ENCODE peak calls at places on chromosomes 16 and 17, in eight cellular contexts. One of them, this sample, is unnamed.

GRCh38 chr16:22926105-22926751 is 112.3 kb downstream of the HS3ST2 start:
- DNase-seq in neural progenitor cell: no peak
- DNase-seq in GM23338: no peak
- DNase-seq in mesothelial cell of epicardium: no peak
- DNase-seq in cardiac fibroblast: no peak
- DNase-seq in endothelial cell: no peak
- DNase-seq in fibroblast of pulmonary artery: no peak
- DNase-seq in adrenal gland: no peak
- DNase-seq in this sample: no peak

GRCh38 chr16:87486282-87486681 is 6.5 kb downstream of the ZCCHC14 start:
- DNase-seq in neural progenitor cell: no peak
- DNase-seq in GM23338: no peak
- DNase-seq in mesothelial cell of epicardium: no peak
- DNase-seq in endothelial cell: no peak
- DNase-seq in cardiac fibroblast: no peak
- DNase-seq in fibroblast of pulmonary artery: no peak
- DNase-seq in adrenal gland: no peak
- DNase-seq in this sample: no peak

GRCh38 chr16:67667817-67668494 is 1.3 kb downstream of the C16orf86 start:
- DNase-seq in cardiac fibroblast: peak
- DNase-seq in endothelial cell: peak
- DNase-seq in neural progenitor cell: peak
- DNase-seq in mesothelial cell of epicardium: no peak
- DNase-seq in GM23338: peak
- DNase-seq in adrenal gland: peak
- DNase-seq in fibroblast of pulmonary artery: peak
- DNase-seq in this sample: peak

GRCh38 chr16:83899978-83900377 is 1.1 kb downstream of the MLYCD start:
- DNase-seq in neural progenitor cell: no peak
- DNase-seq in mesothelial cell of epicardium: no peak
- DNase-seq in cardiac fibroblast: no peak
- DNase-seq in endothelial cell: no peak
- DNase-seq in GM23338: no peak
- DNase-seq in adrenal gland: no peak
- DNase-seq in fibroblast of pulmonary artery: no peak
- DNase-seq in this sample: no peak

GRCh38 chr17:39573447-39574298 is 34.0 kb downstream of the NEUROD2 start:
- DNase-seq in cardiac fibroblast: peak
- DNase-seq in GM23338: peak
- DNase-seq in neural progenitor cell: peak
- DNase-seq in adrenal gland: peak
- DNase-seq in mesothelial cell of epicardium: no peak
- DNase-seq in fibroblast of pulmonary artery: peak
- DNase-seq in endothelial cell: peak
- DNase-seq in this sample: peak

GRCh38 chr17:34384822-34385605 is 22.0 kb upstream of the CCL1 start:
- DNase-seq in GM23338: no peak
- DNase-seq in mesothelial cell of epicardium: no peak
- DNase-seq in cardiac fibroblast: no peak
- DNase-seq in fibroblast of pulmonary artery: no peak
- DNase-seq in adrenal gland: no peak
- DNase-seq in neural progenitor cell: no peak
- DNase-seq in endothelial cell: no peak
- DNase-seq in this sample: no peak

GRCh38 chr16:86975445-86975844 is 341.7 kb downstream of the C16orf95 start:
- DNase-seq in endothelial cell: peak
- DNase-seq in adrenal gland: no peak
- DNase-seq in mesothelial cell of epicardium: no peak
- DNase-seq in cardiac fibroblast: peak
- DNase-seq in fibroblast of pulmonary artery: peak
- DNase-seq in GM23338: peak
- DNase-seq in neural progenitor cell: peak
- DNase-seq in this sample: peak

GRCh38 chr17:76546556-76547182 is 6.8 kb downstream of the PRCD start:
- DNase-seq in GM23338: peak
- DNase-seq in endothelial cell: no peak
- DNase-seq in mesothelial cell of epicardium: no peak
- DNase-seq in fibroblast of pulmonary artery: peak
- DNase-seq in adrenal gland: no peak
- DNase-seq in neural progenitor cell: no peak
- DNase-seq in cardiac fibroblast: peak
- DNase-seq in this sample: peak

GRCh38 chr16:53219795-53220194 is 165.0 kb downstream of the CHD9 start:
- DNase-seq in cardiac fibroblast: peak
- DNase-seq in fibroblast of pulmonary artery: peak
- DNase-seq in mesothelial cell of epicardium: no peak
- DNase-seq in adrenal gland: no peak
- DNase-seq in endothelial cell: no peak
- DNase-seq in GM23338: no peak
- DNase-seq in neural progenitor cell: no peak
- DNase-seq in this sample: peak

GRCh38 chr17:66982011-66982508 is 17.6 kb downstream of the CACNG4 start:
- DNase-seq in mesothelial cell of epicardium: no peak
- DNase-seq in neural progenitor cell: no peak
- DNase-seq in cardiac fibroblast: no peak
- DNase-seq in fibroblast of pulmonary artery: no peak
- DNase-seq in adrenal gland: no peak
- DNase-seq in endothelial cell: no peak
- DNase-seq in GM23338: no peak
- DNase-seq in this sample: no peak

GRCh38 chr17:4887581-4887980 is 11.8 kb upstream of the C17orf107 start:
- DNase-seq in fibroblast of pulmonary artery: no peak
- DNase-seq in cardiac fibroblast: no peak
- DNase-seq in neural progenitor cell: no peak
- DNase-seq in mesothelial cell of epicardium: no peak
- DNase-seq in adrenal gland: no peak
- DNase-seq in GM23338: no peak
- DNase-seq in endothelial cell: no peak
- DNase-seq in this sample: no peak

GRCh38 chr16:66717112-66717675 is 20.7 kb upstream of the CMTM4 start:
- DNase-seq in endothelial cell: peak
- DNase-seq in adrenal gland: peak
- DNase-seq in cardiac fibroblast: peak
- DNase-seq in fibroblast of pulmonary artery: peak
- DNase-seq in GM23338: peak
- DNase-seq in neural progenitor cell: peak
- DNase-seq in mesothelial cell of epicardium: no peak
- DNase-seq in this sample: peak

GRCh38 chr16:86893513-86893912 is 315.2 kb downstream of the FOXL1 start:
- DNase-seq in endothelial cell: no peak
- DNase-seq in GM23338: no peak
- DNase-seq in neural progenitor cell: no peak
- DNase-seq in cardiac fibroblast: no peak
- DNase-seq in fibroblast of pulmonary artery: no peak
- DNase-seq in mesothelial cell of epicardium: no peak
- DNase-seq in adrenal gland: no peak
- DNase-seq in this sample: no peak

GRCh38 chr17:66649818-66650489 is 185.0 kb upstream of the CACNG5 start:
- DNase-seq in fibroblast of pulmonary artery: no peak
- DNase-seq in neural progenitor cell: no peak
- DNase-seq in cardiac fibroblast: no peak
- DNase-seq in endothelial cell: no peak
- DNase-seq in adrenal gland: no peak
- DNase-seq in mesothelial cell of epicardium: no peak
- DNase-seq in GM23338: no peak
- DNase-seq in this sample: no peak

GRCh38 chr16:75566889-75567255 is 693 bp downstream of the GABARAPL2 start:
- DNase-seq in adrenal gland: peak
- DNase-seq in endothelial cell: peak
- DNase-seq in GM23338: peak
- DNase-seq in cardiac fibroblast: peak
- DNase-seq in mesothelial cell of epicardium: no peak
- DNase-seq in neural progenitor cell: peak
- DNase-seq in fibroblast of pulmonary artery: no peak
- DNase-seq in this sample: no peak

GRCh38 chr17:81968396-81968745 is 7.4 kb upstream of the NOTUM start:
- DNase-seq in cardiac fibroblast: no peak
- DNase-seq in mesothelial cell of epicardium: no peak
- DNase-seq in neural progenitor cell: no peak
- DNase-seq in GM23338: no peak
- DNase-seq in endothelial cell: no peak
- DNase-seq in fibroblast of pulmonary artery: no peak
- DNase-seq in adrenal gland: no peak
- DNase-seq in this sample: no peak

GRCh38 chr17:17215575-17215974 is 9.4 kb upstream of the PLD6 start:
- DNase-seq in fibroblast of pulmonary artery: no peak
- DNase-seq in neural progenitor cell: no peak
- DNase-seq in GM23338: no peak
- DNase-seq in cardiac fibroblast: no peak
- DNase-seq in endothelial cell: no peak
- DNase-seq in adrenal gland: no peak
- DNase-seq in mesothelial cell of epicardium: no peak
- DNase-seq in this sample: no peak

GRCh38 chr17:41835800-41836549 is at the start of gene NT5C3B:
- DNase-seq in mesothelial cell of epicardium: peak
- DNase-seq in neural progenitor cell: peak
- DNase-seq in endothelial cell: peak
- DNase-seq in fibroblast of pulmonary artery: peak
- DNase-seq in GM23338: peak
- DNase-seq in cardiac fibroblast: no peak
- DNase-seq in adrenal gland: peak
- DNase-seq in this sample: no peak

GRCh38 chr16:8788578-8789172 is 8.8 kb downstream of the TMEM186 start:
- DNase-seq in fibroblast of pulmonary artery: no peak
- DNase-seq in adrenal gland: no peak
- DNase-seq in mesothelial cell of epicardium: no peak
- DNase-seq in neural progenitor cell: no peak
- DNase-seq in endothelial cell: no peak
- DNase-seq in cardiac fibroblast: no peak
- DNase-seq in GM23338: no peak
- DNase-seq in this sample: no peak

DNA sequence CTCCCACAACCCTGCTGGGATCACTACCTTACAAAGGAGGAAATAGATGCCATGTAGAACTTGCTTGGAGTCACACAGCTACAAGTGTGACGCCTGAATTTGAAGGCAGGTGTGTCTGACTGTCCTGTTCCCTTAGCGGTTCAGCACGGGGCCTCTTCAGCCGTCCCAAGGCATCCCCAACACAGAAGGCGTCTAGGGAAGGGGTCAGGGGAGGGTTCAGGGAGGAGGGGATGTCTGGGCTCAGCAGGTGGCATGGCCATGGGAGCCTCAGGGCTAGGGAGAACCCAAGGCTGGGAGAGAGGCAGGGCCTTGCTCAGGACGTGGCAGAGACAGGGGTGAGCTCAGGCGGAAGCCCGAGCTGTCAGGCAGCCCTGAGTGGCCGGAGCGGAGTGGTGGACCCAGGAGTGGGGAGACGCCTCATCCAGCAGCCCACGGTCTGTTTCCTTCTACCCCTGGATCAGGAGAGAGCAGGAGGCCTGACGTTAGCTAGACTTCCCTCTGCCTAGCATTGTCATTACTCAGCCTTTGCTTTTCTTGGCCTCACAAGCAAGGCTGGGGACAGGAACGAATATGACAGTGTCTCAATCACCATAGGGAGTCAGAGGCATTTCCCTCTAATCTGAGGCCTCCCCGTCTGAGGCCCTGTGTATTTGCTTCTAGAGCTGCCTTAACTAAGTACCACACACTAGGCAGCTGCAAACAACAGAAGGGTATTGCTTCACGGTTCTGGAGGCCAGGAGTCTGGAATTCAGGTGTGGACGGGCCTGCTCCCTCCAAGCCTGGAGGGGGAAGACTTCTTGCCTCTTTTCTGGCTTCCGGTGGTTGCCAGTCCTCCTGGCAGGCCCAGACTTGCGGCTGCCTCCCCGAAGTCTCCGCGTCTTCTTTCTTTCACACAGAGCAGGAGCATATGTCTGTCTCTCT is 31.4 kb upstream of the ANKRD40CL start:
- DNase-seq in neural progenitor cell: no peak
- DNase-seq in fibroblast of pulmonary artery: no peak
- DNase-seq in cardiac fibroblast: peak
- DNase-seq in GM23338: no peak
- DNase-seq in adrenal gland: no peak
- DNase-seq in endothelial cell: no peak
- DNase-seq in mesothelial cell of epicardium: no peak
- DNase-seq in this sample: no peak
- TF ChIP-seq CTCF in neural progenitor cell: no peak
- TF ChIP-seq CTCF in fibroblast of pulmonary artery: no peak
- TF ChIP-seq CTCF in cardiac fibroblast: no peak
- TF ChIP-seq CTCF in GM23338: no peak
- TF ChIP-seq CTCF in adrenal gland: no peak
- TF ChIP-seq CTCF in endothelial cell: no peak
- TF ChIP-seq CTCF in mesothelial cell of epicardium: no peak
- TF ChIP-seq CTCF in this sample: no peak

GRCh38 chr16:55543470-55543869 is 23.0 kb upstream of the CAPNS2 start:
- DNase-seq in mesothelial cell of epicardium: no peak
- DNase-seq in fibroblast of pulmonary artery: peak
- DNase-seq in adrenal gland: no peak
- DNase-seq in endothelial cell: no peak
- DNase-seq in neural progenitor cell: peak
- DNase-seq in cardiac fibroblast: peak
- DNase-seq in GM23338: peak
- DNase-seq in this sample: peak
- TF ChIP-seq CTCF in mesothelial cell of epicardium: peak
- TF ChIP-seq CTCF in fibroblast of pulmonary artery: peak
- TF ChIP-seq CTCF in adrenal gland: peak
- TF ChIP-seq CTCF in endothelial cell: no peak
- TF ChIP-seq CTCF in neural progenitor cell: peak
- TF ChIP-seq CTCF in cardiac fibroblast: peak
- TF ChIP-seq CTCF in GM23338: peak
- TF ChIP-seq CTCF in this sample: peak

GRCh38 chr17:58352018-58352842 is at the start of gene SUPT4H1:
- DNase-seq in neural progenitor cell: peak
- DNase-seq in cardiac fibroblast: peak
- DNase-seq in adrenal gland: peak
- DNase-seq in GM23338: peak
- DNase-seq in mesothelial cell of epicardium: peak
- DNase-seq in fibroblast of pulmonary artery: peak
- DNase-seq in endothelial cell: peak
- DNase-seq in this sample: peak
- TF ChIP-seq CTCF in neural progenitor cell: no peak
- TF ChIP-seq CTCF in cardiac fibroblast: no peak
- TF ChIP-seq CTCF in adrenal gland: peak
- TF ChIP-seq CTCF in GM23338: no peak
- TF ChIP-seq CTCF in mesothelial cell of epicardium: no peak
- TF ChIP-seq CTCF in fibroblast of pulmonary artery: no peak
- TF ChIP-seq CTCF in endothelial cell: no peak
- TF ChIP-seq CTCF in this sample: no peak

GRCh38 chr16:2194852-2195315 is 1.5 kb downstream of the CASKIN1 start:
- DNase-seq in cardiac fibroblast: peak
- DNase-seq in endothelial cell: peak
- DNase-seq in GM23338: peak
- DNase-seq in mesothelial cell of epicardium: no peak
- DNase-seq in neural progenitor cell: peak
- DNase-seq in adrenal gland: no peak
- DNase-seq in fibroblast of pulmonary artery: peak
- DNase-seq in this sample: peak

GRCh38 chr16:2194166-2194834 is 2.1 kb downstream of the CASKIN1 start:
- DNase-seq in adrenal gland: peak
- DNase-seq in endothelial cell: no peak
- DNase-seq in cardiac fibroblast: peak
- DNase-seq in GM23338: no peak
- DNase-seq in mesothelial cell of epicardium: no peak
- DNase-seq in neural progenitor cell: peak
- DNase-seq in fibroblast of pulmonary artery: peak
- DNase-seq in this sample: peak

GRCh38 chr16:2196981-2197511 is 641 bp upstream of the CASKIN1 start:
- DNase-seq in cardiac fibroblast: no peak
- DNase-seq in endothelial cell: no peak
- DNase-seq in adrenal gland: no peak
- DNase-seq in fibroblast of pulmonary artery: no peak
- DNase-seq in GM23338: no peak
- DNase-seq in mesothelial cell of epicardium: no peak
- DNase-seq in neural progenitor cell: no peak
- DNase-seq in this sample: no peak

GRCh38 chr16:2196162-2196980 is at the start of gene CASKIN1:
- DNase-seq in cardiac fibroblast: no peak
- DNase-seq in endothelial cell: peak
- DNase-seq in fibroblast of pulmonary artery: no peak
- DNase-seq in mesothelial cell of epicardium: no peak
- DNase-seq in neural progenitor cell: peak
- DNase-seq in GM23338: peak
- DNase-seq in adrenal gland: no peak
- DNase-seq in this sample: no peak

GRCh38 chr16:2195316-2196161 is 866 bp downstream of the CASKIN1 start:
- DNase-seq in adrenal gland: no peak
- DNase-seq in endothelial cell: no peak
- DNase-seq in fibroblast of pulmonary artery: no peak
- DNase-seq in mesothelial cell of epicardium: no peak
- DNase-seq in GM23338: peak
- DNase-seq in cardiac fibroblast: no peak
- DNase-seq in neural progenitor cell: peak
- DNase-seq in this sample: no peak
- TF ChIP-seq CTCF in adrenal gland: no peak
- TF ChIP-seq CTCF in endothelial cell: no peak
- TF ChIP-seq CTCF in fibroblast of pulmonary artery: no peak
- TF ChIP-seq CTCF in mesothelial cell of epicardium: no peak
- TF ChIP-seq CTCF in GM23338: no peak
- TF ChIP-seq CTCF in cardiac fibroblast: no peak
- TF ChIP-seq CTCF in neural progenitor cell: no peak
- TF ChIP-seq CTCF in this sample: no peak

This sample was measured in HFFc6.